ENCODE peak calls at places on chromosomes 3 and 15, in five cellular contexts. M is SK-N-SH, G is K562, K is A549, C is GM12878. U is an unnamed sample.

GRCh38 chr3:122864498-122864897 is 69.6 kb downstream of the SLC49A4 start:
- DNase-seq in K (no peak), G (no peak), C (no peak), M (no peak), U (no peak)

GRCh38 chr3:21392521-21392920 is 358.5 kb downstream of the ZNF385D start:
- DNase-seq in G (no peak), K (no peak), C (no peak), M (no peak), U (no peak)

GRCh38 chr15:55202206-55202605 is 5.5 kb upstream of the RSL24D1 start:
- DNase-seq in M (no peak), K (no peak), C (no peak), G (no peak), U (no peak)

GRCh38 chr15:67504796-67505195 is 16.1 kb upstream of the C15orf61 start:
- DNase-seq in C (no peak), M (no peak), K (no peak), G (no peak), U (no peak)

GRCh38 chr3:45055032-45055410 is 28.9 kb downstream of the CLEC3B start:
- DNase-seq in G (no peak), K (no peak), M (no peak), C (no peak), U (peak)

GRCh38 chr3:101950510-101950909 is 101.2 kb downstream of the NFKBIZ start:
- DNase-seq in M (no peak), G (no peak), K (peak), C (peak), U (peak)

GRCh38 chr3:42507252-42507651 is 4.8 kb downstream of the VIPR1 start:
- DNase-seq in M (no peak), G (peak), C (no peak), K (no peak), U (no peak)

GRCh38 chr3:15299036-15299435 is 33.4 kb downstream of the SH3BP5 start:
- DNase-seq in K (no peak), M (no peak), G (peak), C (no peak), U (no peak)

GRCh38 chr3:61449327-61450040 is 111.9 kb upstream of the PTPRG start:
- DNase-seq in K (no peak), G (no peak), M (no peak), C (no peak), U (no peak)

GRCh38 chr3:154018100-154018696 is 103.0 kb upstream of the ARHGEF26 start:
- DNase-seq in M (peak), C (peak), K (peak), G (peak), U (peak)

GRCh38 chr3:183781246-183781645 is 44.1 kb downstream of the MAP6D1 start:
- DNase-seq in K (no peak), G (no peak), C (no peak), M (no peak), U (no peak)

GRCh38 chr3:179260949-179261765 is 10.2 kb upstream of the KCNMB3 start:
- DNase-seq in G (peak), C (no peak), M (peak), K (peak), U (peak)

GRCh38 chr15:70259030-70259424 is 161.3 kb upstream of the TLE3 start:
- DNase-seq in M (no peak), K (no peak), G (peak), C (no peak), U (peak)

GRCh38 chr15:39685999-39686613 is 96.5 kb downstream of the FSIP1 start:
- DNase-seq in K (peak), G (peak), C (no peak), M (peak), U (peak)

GRCh38 chr3:148902173-148902791 is 37.2 kb downstream of the CPA3 start:
- DNase-seq in M (no peak), G (no peak), C (no peak), K (no peak), U (peak)

GRCh38 chr3:156443079-156443478 is 111.8 kb downstream of the SSR3 start:
- DNase-seq in G (no peak), K (no peak), M (no peak), C (no peak), U (no peak)

GRCh38 chr3:156445117-156445968 is 109.6 kb downstream of the SSR3 start:
- DNase-seq in K (no peak), C (no peak), M (no peak), G (no peak), U (no peak)

GRCh38 chr3:156449712-156450574 is 105.0 kb downstream of the SSR3 start:
- DNase-seq in M (peak), G (peak), K (peak), C (no peak), U (peak)

GRCh38 chr3:156448300-156448699 is 106.6 kb downstream of the SSR3 start:
- DNase-seq in G (peak), C (no peak), K (peak), M (no peak), U (peak)
- TF ChIP-seq RCOR1 in G (no peak), C (no peak), K (no peak), M (no peak), U (no peak)

GRCh38 chr15:91807122-91807521 is 46.4 kb upstream of the SLCO3A1 start:
- DNase-seq in G (no peak), K (no peak), M (no peak), C (no peak), U (no peak)
- TF ChIP-seq RCOR1 in G (no peak), K (no peak), M (no peak), C (no peak), U (no peak)

GRCh38 chr3:46656778-46657556 is 36.5 kb downstream of the ALS2CL start:
- DNase-seq in C (no peak), M (no peak), G (no peak), K (no peak), U (no peak)
- TF ChIP-seq RCOR1 in C (no peak), M (no peak), G (no peak), K (no peak), U (no peak)

DNA sequence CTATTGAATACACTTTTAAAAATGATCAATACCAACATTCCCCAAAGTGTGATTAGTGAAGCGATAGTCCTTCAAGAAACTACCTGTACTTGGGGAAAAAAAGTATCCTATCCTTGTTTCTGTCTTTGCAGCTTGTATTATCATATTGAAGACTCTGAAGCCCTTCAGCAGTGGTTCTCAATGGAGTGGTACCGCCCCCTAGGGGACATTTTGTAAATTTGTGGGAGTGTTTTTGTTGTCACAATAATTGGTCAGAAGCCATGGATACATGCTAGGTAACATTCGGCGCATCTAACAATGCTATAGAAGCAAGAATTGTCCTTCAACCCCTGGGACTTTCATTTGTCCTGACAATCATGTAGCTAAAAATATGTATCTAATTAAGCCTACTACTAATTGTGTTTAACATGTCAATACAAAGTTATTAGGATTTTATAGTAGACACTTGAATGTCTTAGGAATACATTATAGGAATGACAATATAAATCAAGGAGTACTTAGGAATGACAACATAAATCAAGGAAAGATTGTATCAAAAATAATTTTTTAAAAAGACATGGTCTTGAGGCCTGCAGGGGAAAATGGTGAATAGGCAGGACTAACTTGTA is 53.7 kb downstream of the NMD3 start:
- DNase-seq in K (peak), M (peak), G (peak), C (no peak), U (peak)
- TF ChIP-seq RCOR1 in K (no peak), M (no peak), G (no peak), C (no peak), U (no peak)

DNA sequence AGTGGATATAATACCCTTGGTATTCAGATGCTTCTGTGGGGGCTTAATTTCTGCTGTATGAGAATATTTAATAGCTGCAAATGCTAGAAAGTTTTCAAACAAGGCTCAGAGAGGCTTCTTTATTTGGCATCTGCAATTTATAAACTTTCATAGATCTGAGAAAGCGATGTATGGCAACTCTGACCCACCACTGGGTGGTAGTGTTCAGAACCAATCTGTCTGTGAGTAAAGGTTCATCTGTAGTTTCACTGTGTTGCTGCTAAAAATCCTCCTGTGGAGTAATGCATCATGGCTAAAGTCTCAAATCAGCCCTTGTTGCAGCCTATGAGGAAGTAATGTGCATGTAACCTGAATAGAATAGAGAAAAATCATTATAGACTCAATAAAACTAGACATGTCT is 47.4 kb downstream of the CLSTN2 start:
- DNase-seq in G (no peak), M (peak), C (no peak), K (no peak), U (no peak)
- TF ChIP-seq RCOR1 in G (no peak), M (no peak), C (no peak), K (no peak), U (no peak)

DNA sequence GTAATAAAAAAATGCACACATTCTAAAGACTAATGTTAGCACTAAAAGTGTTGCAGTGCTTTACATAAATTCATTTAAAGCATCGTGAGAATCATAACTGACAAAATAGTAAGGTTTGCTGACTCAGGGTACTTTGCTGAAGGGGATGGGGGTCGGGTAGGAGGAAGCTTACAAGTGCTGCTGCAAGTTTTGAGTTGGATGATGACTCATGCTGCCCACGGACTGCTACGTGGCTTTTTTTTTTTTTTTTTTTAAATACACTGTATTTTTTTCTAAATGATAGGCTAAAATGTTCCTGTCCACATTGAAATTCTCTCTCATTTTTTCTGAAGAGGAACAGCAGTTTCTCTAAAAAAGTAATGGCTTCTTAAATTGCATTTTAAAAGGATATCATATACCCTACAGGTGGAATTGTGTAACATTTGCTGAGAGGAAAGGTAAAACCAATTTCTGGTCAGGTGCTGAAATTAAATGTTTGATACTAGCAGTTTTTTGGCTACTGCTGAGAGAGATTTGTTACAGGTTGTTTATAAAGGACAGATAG is 2.2 kb downstream of the MAPK6 start:
- DNase-seq in G (peak), C (no peak), K (peak), M (peak), U (peak)
- TF ChIP-seq RCOR1 in G (no peak), C (no peak), K (no peak), M (no peak), U (no peak)

U was measured in IMR-90.